ENCODE peak calls at places on chromosomes 6 and 20, in seven cellular contexts. D is breast epithelium, P is keratinocyte, K is cardiac muscle cell, S is thoracic aorta, L is dorsolateral prefrontal cortex, M is sigmoid colon. V is an unnamed sample.
A peak's percentile ranks its signal among the peaks of the same experiment; 100 is the strongest.

GRCh38 chr6:95249176-95249575 is 328.2 kb upstream of the MANEA start:
- DNase-seq in D (no peak), P (no peak), K (no peak), S (no peak), L (no peak), M (no peak), V (no peak)

GRCh38 chr20:9969626-9970025 is 65.2 kb upstream of the ANKEF1 start:
- DNase-seq in D (no peak), P (no peak), K (no peak), S (no peak), L (no peak), M (no peak), V (no peak)

GRCh38 chr6:127192911-127193503 is 73.7 kb upstream of the RNF146 start:
- DNase-seq in D (no peak), P (no peak), K (no peak), S (no peak), L (no peak), M (no peak), V (no peak)

GRCh38 chr6:15987569-15987968 is 141.3 kb upstream of the MYLIP start:
- DNase-seq in D (no peak), P (no peak), K (peak; percentile 82), S (no peak), L (no peak), M (no peak), V (no peak)

GRCh38 chr20:9829835-9830234 is 9.0 kb downstream of the PAK5 start:
- DNase-seq in D (no peak), P (no peak), K (peak; percentile 20), S (no peak), L (no peak), M (no peak), V (peak; percentile 2)

GRCh38 chr6:22302828-22303227 is 6.0 kb upstream of the PRL start:
- DNase-seq in D (no peak), P (no peak), K (no peak), S (no peak), L (no peak), M (no peak), V (no peak)

GRCh38 chr20:36277546-36277945 is 28.6 kb upstream of the DLGAP4 start:
- DNase-seq in D (no peak), P (no peak), K (no peak), S (no peak), L (no peak), M (peak; percentile 20), V (no peak)

GRCh38 chr6:130843575-130844320 is 16.5 kb downstream of the SMLR1 start:
- DNase-seq in D (no peak), P (no peak), K (peak; percentile 49), S (no peak), L (no peak), M (no peak), V (peak; percentile 69)

GRCh38 chr6:13045676-13046075 is 282.7 kb downstream of the TBC1D7 start:
- DNase-seq in D (no peak), P (no peak), K (no peak), S (no peak), L (no peak), M (no peak), V (no peak)

GRCh38 chr6:22906091-22906549 is 336.8 kb downstream of the HDGFL1 start:
- DNase-seq in D (no peak), P (no peak), K (peak; percentile 16), S (no peak), L (no peak), M (no peak), V (peak; percentile 15)

GRCh38 chr20:58096880-58097813 is 131.3 kb downstream of the ANKRD60 start:
- DNase-seq in D (no peak), P (no peak), K (no peak), S (no peak), L (no peak), M (no peak), V (no peak)

GRCh38 chr20:57398231-57398821 is 7.1 kb downstream of the RBM38 start:
- DNase-seq in D (no peak), P (no peak), K (no peak), S (no peak), L (no peak), M (peak; percentile 89), V (peak; percentile 54)

GRCh38 chr6:159832941-159833340 is 32.9 kb downstream of the PNLDC1 start:
- DNase-seq in D (no peak), P (peak; percentile 49), K (no peak), S (no peak), L (no peak), M (no peak), V (no peak)

GRCh38 chr6:36139991-36140710 is 9.8 kb downstream of the MAPK13 start:
- DNase-seq in D (no peak), P (no peak), K (no peak), S (no peak), L (peak; percentile 75), M (no peak), V (no peak)

GRCh38 chr6:107128175-107128574 is 12.9 kb upstream of the BEND3 start:
- DNase-seq in D (no peak), P (no peak), K (no peak), S (no peak), L (no peak), M (no peak), V (no peak)

GRCh38 chr6:118029967-118030366 is 122.9 kb downstream of the SLC35F1 start:
- DNase-seq in D (no peak), P (no peak), K (no peak), S (no peak), L (no peak), M (no peak), V (no peak)

GRCh38 chr20:24657878-24658620 is 188.6 kb downstream of the SYNDIG1 start:
- DNase-seq in D (no peak), P (no peak), K (no peak), S (no peak), L (no peak), M (no peak), V (no peak)

GRCh38 chr6:80366721-80367120 is 260.2 kb downstream of the BCKDHB start:
- DNase-seq in D (no peak), P (no peak), K (peak; percentile 94), S (no peak), L (no peak), M (no peak), V (no peak)

GRCh38 chr20:62804632-62805364 is at the start of gene OGFR:
- DNase-seq in D (no peak), P (no peak), K (peak; percentile 62), S (no peak), L (no peak), M (peak; percentile 87), V (peak; percentile 67)

DNA sequence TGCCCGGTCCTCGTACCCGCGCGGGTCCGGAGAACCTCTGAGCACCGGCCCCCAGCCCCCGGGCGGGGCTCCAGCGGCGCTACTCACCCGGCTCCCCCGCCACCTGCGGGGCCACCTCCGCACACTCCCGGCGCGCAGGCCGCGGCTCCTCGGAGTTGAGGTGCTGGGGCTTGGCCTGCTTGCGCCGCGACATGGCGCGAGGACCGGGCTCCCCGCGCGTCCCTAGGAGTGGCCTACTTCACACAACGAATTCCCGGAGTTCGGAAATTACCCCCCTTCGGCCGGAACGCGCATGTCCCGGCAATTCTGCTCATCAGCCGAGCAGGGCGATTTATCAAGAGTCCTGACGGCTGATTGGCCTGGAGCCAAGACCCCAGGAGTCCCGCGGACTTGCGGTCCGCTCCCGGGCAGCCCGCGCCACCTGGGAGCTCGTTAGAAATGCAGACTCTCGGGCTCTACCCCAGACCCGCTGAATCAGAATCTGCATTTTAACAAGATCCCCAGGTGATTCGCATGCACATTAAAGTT is 86.5 kb downstream of the ZFP64 start:
- DNase-seq in D (no peak), P (no peak), K (peak; percentile 63), S (no peak), L (no peak), M (peak; percentile 68), V (no peak)
- H3K27ac ChIP-seq in D (no peak overlapping the region), P (peak overlapping the region; percentile 72), K (no peak overlapping the region), S (no peak overlapping the region), L (no peak overlapping the region), M (no peak overlapping the region), V (no peak overlapping the region)

DNA sequence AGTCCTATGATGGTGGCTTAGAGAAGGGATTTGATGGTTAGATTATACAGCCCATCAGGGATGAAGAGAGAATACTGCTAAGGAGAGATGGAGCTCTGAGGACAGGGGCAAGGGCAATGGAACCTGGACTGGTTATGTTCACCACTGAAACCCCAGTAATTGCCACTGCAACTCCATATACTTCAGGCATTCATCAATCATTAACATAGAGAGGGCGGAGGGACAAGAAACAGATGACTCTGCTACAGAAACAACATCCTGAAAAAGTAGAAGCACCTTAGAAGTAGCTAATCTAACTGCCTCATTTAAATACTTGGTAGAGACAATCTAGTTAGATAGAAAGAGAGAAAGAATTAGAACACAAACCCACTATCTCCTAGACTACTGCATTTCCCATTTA is 89.8 kb downstream of the MDN1 start:
- DNase-seq in D (no peak), P (no peak), K (no peak), S (no peak), L (no peak), M (no peak), V (peak; percentile 6)
- H3K4me3 ChIP-seq in D (no peak overlapping the region), P (no peak overlapping the region), K (no peak overlapping the region), S (no peak overlapping the region), L (no peak overlapping the region), M (no peak overlapping the region), V (no peak overlapping the region)

GRCh38 chr20:34580588-34580940 is 22.0 kb downstream of the MAP1LC3A start:
- DNase-seq in D (no peak), P (no peak), K (no peak), S (no peak), L (no peak), M (no peak), V (no peak)
- H3K27ac ChIP-seq in D (peak overlapping the region; percentile 35), P (no peak overlapping the region), K (no peak overlapping the region), S (no peak overlapping the region), L (peak overlapping the region; percentile 97), M (no peak overlapping the region), V (peak overlapping the region; percentile 57)

DNA sequence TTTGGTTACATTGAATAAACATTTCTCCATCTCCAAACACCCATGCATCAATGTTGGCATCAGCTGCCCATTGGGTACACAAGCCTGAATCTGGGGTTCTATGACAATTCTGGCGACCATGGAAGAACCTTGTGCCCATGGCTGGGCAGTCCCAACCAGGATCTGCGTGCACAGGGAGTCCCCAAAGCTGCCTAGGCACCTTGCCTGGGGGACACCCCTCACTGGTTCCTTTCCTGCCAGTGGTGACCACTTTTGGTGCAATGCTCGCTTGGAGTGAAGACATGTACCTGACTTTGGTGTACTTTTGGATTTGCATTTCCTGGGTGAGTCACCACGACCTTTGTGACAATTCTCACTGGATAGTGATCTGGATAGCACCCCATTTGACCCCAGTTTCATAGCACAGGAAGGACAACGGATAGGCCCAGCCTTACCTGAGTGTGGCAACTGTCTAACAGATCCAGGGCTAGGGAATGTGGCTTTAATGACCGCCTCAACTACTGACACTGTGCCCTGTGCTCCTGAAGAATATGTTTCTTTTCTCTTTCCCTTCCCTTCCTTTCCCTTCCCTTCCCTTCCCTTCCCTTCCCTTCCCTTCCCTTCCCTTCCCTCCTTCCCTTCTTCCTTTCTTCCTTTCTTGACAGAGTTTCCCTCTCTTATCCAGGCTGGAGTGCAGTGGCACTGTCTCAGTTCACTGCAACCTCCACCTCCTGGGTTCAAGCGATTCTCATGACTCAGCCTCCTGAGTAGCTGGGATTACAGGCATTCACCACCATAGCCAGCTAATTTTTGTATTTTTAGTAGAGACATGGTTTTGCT is 7.1 kb downstream of the SPINT3 start:
- DNase-seq in D (no peak), P (no peak), K (no peak), S (no peak), L (no peak), M (no peak), V (peak; percentile 92)
- H3K4me3 ChIP-seq in D (no peak overlapping the region), P (no peak overlapping the region), K (no peak overlapping the region), S (no peak overlapping the region), L (no peak overlapping the region), M (no peak overlapping the region), V (no peak overlapping the region)

GRCh38 chr20:21607971-21608735 is 94.3 kb upstream of the NKX2-2 start:
- DNase-seq in D (peak; percentile 74), P (no peak), K (no peak), S (no peak), L (peak; percentile 90), M (peak; percentile 68), V (peak; percentile 18)
- H3K27ac ChIP-seq in D (peak overlapping the region; percentile 69), P (no peak overlapping the region), K (no peak overlapping the region), S (no peak overlapping the region), L (peak overlapping the region; percentile 98), M (no peak overlapping the region), V (no peak overlapping the region)

V was measured in small intestine.